ENCODE peak calls at places on chromosomes 16 and 17, in five cellular contexts. C is H54, D is ELR, Y is choroid plexus epithelial cell, M is HEK293T. Z is an unnamed sample.

GRCh38 chr17:68398731-68399637 is 58.3 kb downstream of the WIPI1 start:
- DNase-seq in C (peak), D (peak), Y (peak), M (peak), Z (peak)

GRCh38 chr16:5454349-5454748 is 356.8 kb upstream of the EEF2KMT start:
- DNase-seq in C (no peak), D (no peak), Y (no peak), M (no peak), Z (no peak)

GRCh38 chr17:1487939-1488825 is 4.3 kb downstream of the MYO1C start:
- DNase-seq in C (peak), D (peak), Y (peak), M (peak), Z (peak)

GRCh38 chr16:709651-710499 is 4.3 kb upstream of the FBXL16 start:
- DNase-seq in C (peak), D (peak), Y (peak), M (peak), Z (peak)

GRCh38 chr17:55261311-55261710 is 3.4 kb upstream of the HLF start:
- DNase-seq in C (no peak), D (no peak), Y (no peak), M (no peak), Z (no peak)

GRCh38 chr17:47884905-47885735 is 10.9 kb upstream of the SP2 start:
- DNase-seq in C (no peak), D (no peak), Y (no peak), M (no peak), Z (no peak)

GRCh38 chr17:79620207-79621038 is 9.6 kb upstream of the RBFOX3 start:
- DNase-seq in C (no peak), D (no peak), Y (no peak), M (no peak), Z (no peak)

GRCh38 chr17:35912339-35912912 is 18.1 kb downstream of the RDM1 start:
- DNase-seq in C (no peak), D (no peak), Y (no peak), M (no peak), Z (no peak)

GRCh38 chr17:29844339-29845048 is 85.5 kb downstream of the SSH2 start:
- DNase-seq in C (no peak), D (peak), Y (peak), M (peak), Z (no peak)

GRCh38 chr17:72030067-72030899 is 90.5 kb upstream of the SOX9 start:
- DNase-seq in C (peak), D (peak), Y (peak), M (peak), Z (no peak)

GRCh38 chr17:2977157-2977556 is 86.2 kb downstream of the OR1D5 start:
- DNase-seq in C (no peak), D (no peak), Y (no peak), M (no peak), Z (no peak)

GRCh38 chr17:44915321-44915726 is at the start of gene GFAP:
- DNase-seq in C (no peak), D (no peak), Y (no peak), M (no peak), Z (no peak)

GRCh38 chr17:57853695-57854094 is 3.9 kb upstream of the MRPS23 start:
- DNase-seq in C (no peak), D (no peak), Y (no peak), M (no peak), Z (no peak)

GRCh38 chr16:50697881-50698767 is 4.7 kb downstream of the NOD2 start:
- DNase-seq in C (no peak), D (peak), Y (peak), M (no peak), Z (no peak)

GRCh38 chr16:57062329-57062728 is 30.1 kb upstream of the CPNE2 start:
- DNase-seq in C (no peak), D (no peak), Y (no peak), M (no peak), Z (no peak)

GRCh38 chr16:58243528-58244004 is 45.7 kb upstream of the CSNK2A2 start:
- DNase-seq in C (no peak), D (no peak), Y (no peak), M (no peak), Z (no peak)

GRCh38 chr17:2784864-2785263 is 11.4 kb upstream of the RAP1GAP2 start:
- DNase-seq in C (no peak), D (no peak), Y (no peak), M (no peak), Z (no peak)

GRCh38 chr16:66427036-66427446 is at the start of gene BEAN1:
- DNase-seq in C (no peak), D (peak), Y (peak), M (peak), Z (no peak)

GRCh38 chr16:35734728-35735402 is 2275.5 kb downstream of the TP53TG3F start:
- DNase-seq in C (no peak), D (no peak), Y (no peak), M (no peak), Z (no peak)

GRCh38 chr16:57577691-57578224 is 35.3 kb downstream of the ADGRG5 start:
- DNase-seq in C (no peak), D (no peak), Y (no peak), M (no peak), Z (no peak)

GRCh38 chr16:48194828-48195566 is 39.2 kb upstream of the ABCC12 start:
- DNase-seq in C (no peak), D (no peak), Y (peak), M (no peak), Z (no peak)

GRCh38 chr16:21277927-21278706 is at the start of gene CRYM:
- DNase-seq in C (peak), D (peak), Y (peak), M (peak), Z (peak)

GRCh38 chr17:17783825-17784598 is 52.8 kb downstream of the SREBF1 start:
- DNase-seq in C (no peak), D (no peak), Y (peak), M (no peak), Z (peak)

GRCh38 chr16:17568239-17568638 is 97.5 kb upstream of the XYLT1 start:
- DNase-seq in C (no peak), D (no peak), Y (no peak), M (no peak), Z (no peak)

GRCh38 chr17:77645441-77646430 is 312.8 kb upstream of the TNRC6C start:
- DNase-seq in C (no peak), D (peak), Y (peak), M (no peak), Z (no peak)

GRCh38 chr16:73414636-73415035 is 366.7 kb upstream of the ZFHX3 start:
- DNase-seq in C (no peak), D (no peak), Y (no peak), M (no peak), Z (no peak)

GRCh38 chr17:79808763-79809529 is 12.1 kb upstream of the CBX8 start:
- DNase-seq in C (no peak), D (no peak), Y (peak), M (no peak), Z (no peak)

GRCh38 chr16:70254965-70255286 is 3.2 kb upstream of the EXOSC6 start:
- DNase-seq in C (no peak), D (no peak), Y (no peak), M (peak), Z (no peak)

GRCh38 chr17:550041-550398 is 164.6 kb downstream of the VPS53 start:
- DNase-seq in C (peak), D (peak), Y (no peak), M (no peak), Z (no peak)

GRCh38 chr16:12062343-12063003 is 85.9 kb downstream of the SNX29 start:
- DNase-seq in C (peak), D (peak), Y (peak), M (no peak), Z (no peak)

GRCh38 chr16:84009282-84009681 is 33.3 kb downstream of the SLC38A8 start:
- DNase-seq in C (no peak), D (no peak), Y (no peak), M (no peak), Z (no peak)

GRCh38 chr16:68499011-68499410 is 40.1 kb upstream of the ZFP90 start:
- DNase-seq in C (no peak), D (no peak), Y (no peak), M (no peak), Z (no peak)

GRCh38 chr17:60989439-60989838 is 311.8 kb downstream of the BCAS3 start:
- DNase-seq in C (no peak), D (no peak), Y (no peak), M (no peak), Z (no peak)